ENCODE peak calls at places on chromosomes 7 and 10, in seven cellular contexts. One of them, this sample, is unnamed.

GRCh38 chr7:151274376-151274760 is 25.9 kb upstream of the SMARCD3 start:
- DNase-seq in fibroblast of the aortic adventitia: no peak
- DNase-seq in MV-4-11: no peak
- DNase-seq in stimulated activated CD8-positive, alpha-beta memory T cell treated with anti-CD3 and anti-CD28 coated beads, Interleukin-12 subunit alpha, Interleukin-12 subunit beta, amount 100 ng/mL, for 1 hour: no peak
- DNase-seq in BE2C: no peak
- DNase-seq in activated B cell treated with CpG ODN at 0.5 μM for 24 hours: no peak
- DNase-seq in HT-29: no peak
- DNase-seq in this sample: no peak

GRCh38 chr7:40356312-40356711 is 221.5 kb downstream of the SUGCT start:
- DNase-seq in fibroblast of the aortic adventitia: peak; percentile 27
- DNase-seq in MV-4-11: no peak
- DNase-seq in stimulated activated CD8-positive, alpha-beta memory T cell treated with anti-CD3 and anti-CD28 coated beads, Interleukin-12 subunit alpha, Interleukin-12 subunit beta, amount 100 ng/mL, for 1 hour: no peak
- DNase-seq in BE2C: no peak
- DNase-seq in activated B cell treated with CpG ODN at 0.5 μM for 24 hours: no peak
- DNase-seq in HT-29: no peak
- DNase-seq in this sample: no peak

GRCh38 chr10:78774614-78774998 is 294.2 kb upstream of the ZMIZ1 start:
- DNase-seq in fibroblast of the aortic adventitia: no peak
- DNase-seq in MV-4-11: no peak
- DNase-seq in stimulated activated CD8-positive, alpha-beta memory T cell treated with anti-CD3 and anti-CD28 coated beads, Interleukin-12 subunit alpha, Interleukin-12 subunit beta, amount 100 ng/mL, for 1 hour: no peak
- DNase-seq in BE2C: no peak
- DNase-seq in activated B cell treated with CpG ODN at 0.5 μM for 24 hours: no peak
- DNase-seq in HT-29: no peak
- DNase-seq in this sample: no peak

GRCh38 chr7:29077181-29077580 is 69.2 kb downstream of the CPVL start:
- DNase-seq in fibroblast of the aortic adventitia: no peak
- DNase-seq in MV-4-11: no peak
- DNase-seq in stimulated activated CD8-positive, alpha-beta memory T cell treated with anti-CD3 and anti-CD28 coated beads, Interleukin-12 subunit alpha, Interleukin-12 subunit beta, amount 100 ng/mL, for 1 hour: no peak
- DNase-seq in BE2C: no peak
- DNase-seq in activated B cell treated with CpG ODN at 0.5 μM for 24 hours: no peak
- DNase-seq in HT-29: no peak
- DNase-seq in this sample: no peak

GRCh38 chr10:69769395-69769989 is 32.2 kb upstream of the COL13A1 start:
- DNase-seq in fibroblast of the aortic adventitia: peak; percentile 62
- DNase-seq in MV-4-11: peak; percentile 31
- DNase-seq in stimulated activated CD8-positive, alpha-beta memory T cell treated with anti-CD3 and anti-CD28 coated beads, Interleukin-12 subunit alpha, Interleukin-12 subunit beta, amount 100 ng/mL, for 1 hour: no peak
- DNase-seq in BE2C: peak; percentile 21
- DNase-seq in activated B cell treated with CpG ODN at 0.5 μM for 24 hours: no peak
- DNase-seq in HT-29: peak; percentile 36
- DNase-seq in this sample: no peak

GRCh38 chr7:109387530-109387929 is 817.9 kb downstream of the DNAJB9 start:
- DNase-seq in fibroblast of the aortic adventitia: no peak
- DNase-seq in MV-4-11: no peak
- DNase-seq in stimulated activated CD8-positive, alpha-beta memory T cell treated with anti-CD3 and anti-CD28 coated beads, Interleukin-12 subunit alpha, Interleukin-12 subunit beta, amount 100 ng/mL, for 1 hour: no peak
- DNase-seq in BE2C: peak; percentile 75
- DNase-seq in activated B cell treated with CpG ODN at 0.5 μM for 24 hours: peak; percentile 11
- DNase-seq in HT-29: no peak
- DNase-seq in this sample: no peak

GRCh38 chr7:71746004-71746403 is 614.1 kb downstream of the GALNT17 start:
- DNase-seq in fibroblast of the aortic adventitia: no peak
- DNase-seq in MV-4-11: no peak
- DNase-seq in stimulated activated CD8-positive, alpha-beta memory T cell treated with anti-CD3 and anti-CD28 coated beads, Interleukin-12 subunit alpha, Interleukin-12 subunit beta, amount 100 ng/mL, for 1 hour: no peak
- DNase-seq in BE2C: no peak
- DNase-seq in activated B cell treated with CpG ODN at 0.5 μM for 24 hours: no peak
- DNase-seq in HT-29: no peak
- DNase-seq in this sample: no peak

GRCh38 chr7:118068-118802 is 74.1 kb upstream of the FAM20C start:
- DNase-seq in fibroblast of the aortic adventitia: no peak
- DNase-seq in MV-4-11: no peak
- DNase-seq in stimulated activated CD8-positive, alpha-beta memory T cell treated with anti-CD3 and anti-CD28 coated beads, Interleukin-12 subunit alpha, Interleukin-12 subunit beta, amount 100 ng/mL, for 1 hour: no peak
- DNase-seq in BE2C: no peak
- DNase-seq in activated B cell treated with CpG ODN at 0.5 μM for 24 hours: no peak
- DNase-seq in HT-29: no peak
- DNase-seq in this sample: no peak

GRCh38 chr7:142835487-142835886 is 19.4 kb upstream of the EPHB6 start:
- DNase-seq in fibroblast of the aortic adventitia: no peak
- DNase-seq in MV-4-11: no peak
- DNase-seq in stimulated activated CD8-positive, alpha-beta memory T cell treated with anti-CD3 and anti-CD28 coated beads, Interleukin-12 subunit alpha, Interleukin-12 subunit beta, amount 100 ng/mL, for 1 hour: no peak
- DNase-seq in BE2C: no peak
- DNase-seq in activated B cell treated with CpG ODN at 0.5 μM for 24 hours: no peak
- DNase-seq in HT-29: no peak
- DNase-seq in this sample: no peak

GRCh38 chr7:105457619-105458018 is 64.5 kb downstream of the PUS7 start:
- DNase-seq in fibroblast of the aortic adventitia: no peak
- DNase-seq in MV-4-11: no peak
- DNase-seq in stimulated activated CD8-positive, alpha-beta memory T cell treated with anti-CD3 and anti-CD28 coated beads, Interleukin-12 subunit alpha, Interleukin-12 subunit beta, amount 100 ng/mL, for 1 hour: no peak
- DNase-seq in BE2C: no peak
- DNase-seq in activated B cell treated with CpG ODN at 0.5 μM for 24 hours: no peak
- DNase-seq in HT-29: no peak
- DNase-seq in this sample: no peak

GRCh38 chr7:150754950-150755349 is 17.7 kb downstream of the GIMAP5 start:
- DNase-seq in fibroblast of the aortic adventitia: no peak
- DNase-seq in MV-4-11: peak; percentile 18
- DNase-seq in stimulated activated CD8-positive, alpha-beta memory T cell treated with anti-CD3 and anti-CD28 coated beads, Interleukin-12 subunit alpha, Interleukin-12 subunit beta, amount 100 ng/mL, for 1 hour: no peak
- DNase-seq in BE2C: no peak
- DNase-seq in activated B cell treated with CpG ODN at 0.5 μM for 24 hours: no peak
- DNase-seq in HT-29: no peak
- DNase-seq in this sample: no peak

GRCh38 chr7:158113321-158114025 is 474.1 kb downstream of the PTPRN2 start:
- DNase-seq in fibroblast of the aortic adventitia: no peak
- DNase-seq in MV-4-11: no peak
- DNase-seq in stimulated activated CD8-positive, alpha-beta memory T cell treated with anti-CD3 and anti-CD28 coated beads, Interleukin-12 subunit alpha, Interleukin-12 subunit beta, amount 100 ng/mL, for 1 hour: no peak
- DNase-seq in BE2C: no peak
- DNase-seq in activated B cell treated with CpG ODN at 0.5 μM for 24 hours: no peak
- DNase-seq in HT-29: no peak
- DNase-seq in this sample: no peak

GRCh38 chr7:157656195-157656769 is 319.5 kb downstream of the DNAJB6 start:
- DNase-seq in fibroblast of the aortic adventitia: no peak
- DNase-seq in MV-4-11: no peak
- DNase-seq in stimulated activated CD8-positive, alpha-beta memory T cell treated with anti-CD3 and anti-CD28 coated beads, Interleukin-12 subunit alpha, Interleukin-12 subunit beta, amount 100 ng/mL, for 1 hour: no peak
- DNase-seq in BE2C: no peak
- DNase-seq in activated B cell treated with CpG ODN at 0.5 μM for 24 hours: no peak
- DNase-seq in HT-29: no peak
- DNase-seq in this sample: no peak

GRCh38 chr10:90893190-90893589 is 21.4 kb downstream of the RPP30 start:
- DNase-seq in fibroblast of the aortic adventitia: no peak
- DNase-seq in MV-4-11: no peak
- DNase-seq in stimulated activated CD8-positive, alpha-beta memory T cell treated with anti-CD3 and anti-CD28 coated beads, Interleukin-12 subunit alpha, Interleukin-12 subunit beta, amount 100 ng/mL, for 1 hour: no peak
- DNase-seq in BE2C: no peak
- DNase-seq in activated B cell treated with CpG ODN at 0.5 μM for 24 hours: no peak
- DNase-seq in HT-29: no peak
- DNase-seq in this sample: no peak

GRCh38 chr10:131242007-131242406 is 69.5 kb downstream of the TCERG1L start:
- DNase-seq in fibroblast of the aortic adventitia: no peak
- DNase-seq in MV-4-11: no peak
- DNase-seq in stimulated activated CD8-positive, alpha-beta memory T cell treated with anti-CD3 and anti-CD28 coated beads, Interleukin-12 subunit alpha, Interleukin-12 subunit beta, amount 100 ng/mL, for 1 hour: no peak
- DNase-seq in BE2C: peak; percentile 24
- DNase-seq in activated B cell treated with CpG ODN at 0.5 μM for 24 hours: no peak
- DNase-seq in HT-29: peak; percentile 57
- DNase-seq in this sample: no peak

GRCh38 chr7:87513735-87514319 is 38.3 kb upstream of the ABCB4 start:
- DNase-seq in fibroblast of the aortic adventitia: no peak
- DNase-seq in MV-4-11: no peak
- DNase-seq in stimulated activated CD8-positive, alpha-beta memory T cell treated with anti-CD3 and anti-CD28 coated beads, Interleukin-12 subunit alpha, Interleukin-12 subunit beta, amount 100 ng/mL, for 1 hour: no peak
- DNase-seq in BE2C: no peak
- DNase-seq in activated B cell treated with CpG ODN at 0.5 μM for 24 hours: no peak
- DNase-seq in HT-29: no peak
- DNase-seq in this sample: no peak

GRCh38 chr7:116249969-116250553 is 39.7 kb downstream of the TES start:
- DNase-seq in fibroblast of the aortic adventitia: peak; percentile 63
- DNase-seq in MV-4-11: peak; percentile 53
- DNase-seq in stimulated activated CD8-positive, alpha-beta memory T cell treated with anti-CD3 and anti-CD28 coated beads, Interleukin-12 subunit alpha, Interleukin-12 subunit beta, amount 100 ng/mL, for 1 hour: no peak
- DNase-seq in BE2C: peak; percentile 13
- DNase-seq in activated B cell treated with CpG ODN at 0.5 μM for 24 hours: no peak
- DNase-seq in HT-29: peak; percentile 76
- DNase-seq in this sample: no peak

GRCh38 chr10:84237199-84238051 is 3.9 kb downstream of the LRIT1 start:
- DNase-seq in fibroblast of the aortic adventitia: no peak
- DNase-seq in MV-4-11: no peak
- DNase-seq in stimulated activated CD8-positive, alpha-beta memory T cell treated with anti-CD3 and anti-CD28 coated beads, Interleukin-12 subunit alpha, Interleukin-12 subunit beta, amount 100 ng/mL, for 1 hour: no peak
- DNase-seq in BE2C: no peak
- DNase-seq in activated B cell treated with CpG ODN at 0.5 μM for 24 hours: no peak
- DNase-seq in HT-29: no peak
- DNase-seq in this sample: no peak

GRCh38 chr7:155864991-155865690 is 52.9 kb upstream of the SHH start:
- DNase-seq in fibroblast of the aortic adventitia: no peak
- DNase-seq in MV-4-11: no peak
- DNase-seq in stimulated activated CD8-positive, alpha-beta memory T cell treated with anti-CD3 and anti-CD28 coated beads, Interleukin-12 subunit alpha, Interleukin-12 subunit beta, amount 100 ng/mL, for 1 hour: no peak
- DNase-seq in BE2C: no peak
- DNase-seq in activated B cell treated with CpG ODN at 0.5 μM for 24 hours: no peak
- DNase-seq in HT-29: no peak
- DNase-seq in this sample: no peak

GRCh38 chr10:11934262-11934661 is 108.3 kb downstream of the UPF2 start:
- DNase-seq in fibroblast of the aortic adventitia: peak; percentile 11
- DNase-seq in MV-4-11: no peak
- DNase-seq in stimulated activated CD8-positive, alpha-beta memory T cell treated with anti-CD3 and anti-CD28 coated beads, Interleukin-12 subunit alpha, Interleukin-12 subunit beta, amount 100 ng/mL, for 1 hour: no peak
- DNase-seq in BE2C: no peak
- DNase-seq in activated B cell treated with CpG ODN at 0.5 μM for 24 hours: no peak
- DNase-seq in HT-29: no peak
- DNase-seq in this sample: no peak

GRCh38 chr10:49539320-49539885 is 482 bp upstream of the ERCC6 start:
- DNase-seq in fibroblast of the aortic adventitia: peak; percentile 78
- DNase-seq in MV-4-11: no peak
- DNase-seq in stimulated activated CD8-positive, alpha-beta memory T cell treated with anti-CD3 and anti-CD28 coated beads, Interleukin-12 subunit alpha, Interleukin-12 subunit beta, amount 100 ng/mL, for 1 hour: peak; percentile 1
- DNase-seq in BE2C: peak; percentile 10
- DNase-seq in activated B cell treated with CpG ODN at 0.5 μM for 24 hours: no peak
- DNase-seq in HT-29: peak; percentile 57
- DNase-seq in this sample: no peak

GRCh38 chr7:138755331-138755747 is 42.5 kb upstream of the TMEM213 start:
- DNase-seq in fibroblast of the aortic adventitia: peak; percentile 29
- DNase-seq in MV-4-11: no peak
- DNase-seq in stimulated activated CD8-positive, alpha-beta memory T cell treated with anti-CD3 and anti-CD28 coated beads, Interleukin-12 subunit alpha, Interleukin-12 subunit beta, amount 100 ng/mL, for 1 hour: no peak
- DNase-seq in BE2C: peak; percentile 56
- DNase-seq in activated B cell treated with CpG ODN at 0.5 μM for 24 hours: no peak
- DNase-seq in HT-29: peak; percentile 80
- DNase-seq in this sample: no peak

GRCh38 chr7:116834815-116835533 is 27.4 kb upstream of the CAPZA2 start:
- DNase-seq in fibroblast of the aortic adventitia: peak; percentile 42
- DNase-seq in MV-4-11: no peak
- DNase-seq in stimulated activated CD8-positive, alpha-beta memory T cell treated with anti-CD3 and anti-CD28 coated beads, Interleukin-12 subunit alpha, Interleukin-12 subunit beta, amount 100 ng/mL, for 1 hour: no peak
- DNase-seq in BE2C: no peak
- DNase-seq in activated B cell treated with CpG ODN at 0.5 μM for 24 hours: no peak
- DNase-seq in HT-29: peak; percentile 52
- DNase-seq in this sample: no peak

GRCh38 chr10:35328404-35329037 is 7.8 kb upstream of the CCNY start:
- DNase-seq in fibroblast of the aortic adventitia: peak; percentile 67
- DNase-seq in MV-4-11: no peak
- DNase-seq in stimulated activated CD8-positive, alpha-beta memory T cell treated with anti-CD3 and anti-CD28 coated beads, Interleukin-12 subunit alpha, Interleukin-12 subunit beta, amount 100 ng/mL, for 1 hour: no peak
- DNase-seq in BE2C: no peak
- DNase-seq in activated B cell treated with CpG ODN at 0.5 μM for 24 hours: no peak
- DNase-seq in HT-29: no peak
- DNase-seq in this sample: no peak

GRCh38 chr10:26486304-26486703 is 48.2 kb downstream of the APBB1IP start:
- DNase-seq in fibroblast of the aortic adventitia: peak; percentile 99
- DNase-seq in MV-4-11: no peak
- DNase-seq in stimulated activated CD8-positive, alpha-beta memory T cell treated with anti-CD3 and anti-CD28 coated beads, Interleukin-12 subunit alpha, Interleukin-12 subunit beta, amount 100 ng/mL, for 1 hour: no peak
- DNase-seq in BE2C: no peak
- DNase-seq in activated B cell treated with CpG ODN at 0.5 μM for 24 hours: no peak
- DNase-seq in HT-29: no peak
- DNase-seq in this sample: no peak

GRCh38 chr7:26454180-26454579 is 162.5 kb downstream of the SNX10 start:
- DNase-seq in fibroblast of the aortic adventitia: no peak
- DNase-seq in MV-4-11: no peak
- DNase-seq in stimulated activated CD8-positive, alpha-beta memory T cell treated with anti-CD3 and anti-CD28 coated beads, Interleukin-12 subunit alpha, Interleukin-12 subunit beta, amount 100 ng/mL, for 1 hour: no peak
- DNase-seq in BE2C: no peak
- DNase-seq in activated B cell treated with CpG ODN at 0.5 μM for 24 hours: no peak
- DNase-seq in HT-29: no peak
- DNase-seq in this sample: no peak

GRCh38 chr10:50618624-50619023 is 5.1 kb downstream of the SGMS1 start:
- DNase-seq in fibroblast of the aortic adventitia: no peak
- DNase-seq in MV-4-11: no peak
- DNase-seq in stimulated activated CD8-positive, alpha-beta memory T cell treated with anti-CD3 and anti-CD28 coated beads, Interleukin-12 subunit alpha, Interleukin-12 subunit beta, amount 100 ng/mL, for 1 hour: no peak
- DNase-seq in BE2C: no peak
- DNase-seq in activated B cell treated with CpG ODN at 0.5 μM for 24 hours: no peak
- DNase-seq in HT-29: no peak
- DNase-seq in this sample: no peak

GRCh38 chr7:17301491-17302101 is 3.1 kb downstream of the AHR start:
- DNase-seq in fibroblast of the aortic adventitia: peak; percentile 75
- DNase-seq in MV-4-11: peak; percentile 3
- DNase-seq in stimulated activated CD8-positive, alpha-beta memory T cell treated with anti-CD3 and anti-CD28 coated beads, Interleukin-12 subunit alpha, Interleukin-12 subunit beta, amount 100 ng/mL, for 1 hour: peak; percentile 40
- DNase-seq in BE2C: peak; percentile 39
- DNase-seq in activated B cell treated with CpG ODN at 0.5 μM for 24 hours: no peak
- DNase-seq in HT-29: peak; percentile 86
- DNase-seq in this sample: peak; percentile 40

GRCh38 chr7:31794851-31795250 is 107.8 kb downstream of the PPP1R17 start:
- DNase-seq in fibroblast of the aortic adventitia: no peak
- DNase-seq in MV-4-11: no peak
- DNase-seq in stimulated activated CD8-positive, alpha-beta memory T cell treated with anti-CD3 and anti-CD28 coated beads, Interleukin-12 subunit alpha, Interleukin-12 subunit beta, amount 100 ng/mL, for 1 hour: no peak
- DNase-seq in BE2C: no peak
- DNase-seq in activated B cell treated with CpG ODN at 0.5 μM for 24 hours: no peak
- DNase-seq in HT-29: no peak
- DNase-seq in this sample: no peak

GRCh38 chr10:116719712-116720111 is 22.7 kb downstream of the HSPA12A start:
- DNase-seq in fibroblast of the aortic adventitia: no peak
- DNase-seq in MV-4-11: no peak
- DNase-seq in stimulated activated CD8-positive, alpha-beta memory T cell treated with anti-CD3 and anti-CD28 coated beads, Interleukin-12 subunit alpha, Interleukin-12 subunit beta, amount 100 ng/mL, for 1 hour: no peak
- DNase-seq in BE2C: no peak
- DNase-seq in activated B cell treated with CpG ODN at 0.5 μM for 24 hours: no peak
- DNase-seq in HT-29: no peak
- DNase-seq in this sample: no peak

This sample was measured in activated naive CD4-positive, alpha-beta T cell treated with Interleukin-2 at 50 U/mL for 16 hours.